ENCODE peak calls at places on chromosomes 11 and 22, in seven cellular contexts. S is GM06990, H is heart right ventricle, Z is upper lobe of left lung, E is psoas muscle, G is epithelial cell of esophagus, L is pancreas. K is an unnamed sample.

GRCh38 chr11:128911239-128911638 is 20.1 kb downstream of the KCNJ5 start:
- DNase-seq in S (no peak), H (no peak), Z (no peak), E (no peak), G (no peak), L (no peak), K (no peak)

GRCh38 chr22:48104786-48105185 is 1342.3 kb downstream of the TBC1D22A start:
- DNase-seq in S (no peak), H (no peak), Z (no peak), E (no peak), G (no peak), L (no peak), K (no peak)

GRCh38 chr11:64924910-64925284 is 408 bp downstream of the PPP2R5B start:
- DNase-seq in S (no peak), H (no peak), Z (no peak), E (peak), G (peak), L (no peak), K (no peak)

GRCh38 chr11:103601230-103601846 is 435.1 kb upstream of the DDI1 start:
- DNase-seq in S (no peak), H (no peak), Z (peak), E (no peak), G (peak), L (no peak), K (no peak)

GRCh38 chr11:46120711-46121327 is 435 bp downstream of the PHF21A start:
- DNase-seq in S (peak), H (peak), Z (peak), E (peak), G (peak), L (no peak), K (peak)

GRCh38 chr11:5703741-5704536 is 14.3 kb downstream of the TRIM22 start:
- DNase-seq in S (no peak), H (no peak), Z (no peak), E (no peak), G (no peak), L (no peak), K (no peak)

GRCh38 chr11:59560702-59561469 is 49.5 kb downstream of the OR4D9 start:
- DNase-seq in S (peak), H (peak), Z (peak), E (peak), G (peak), L (peak), K (peak)

GRCh38 chr22:49464024-49464423 is 363.6 kb downstream of the BRD1 start:
- DNase-seq in S (no peak), H (no peak), Z (no peak), E (no peak), G (no peak), L (no peak), K (no peak)

GRCh38 chr11:3795131-3796092 is 1.9 kb downstream of the NUP98 start:
- DNase-seq in S (no peak), H (no peak), Z (no peak), E (no peak), G (no peak), L (no peak), K (no peak)

GRCh38 chr11:129313588-129314288 is 61.9 kb upstream of the BARX2 start:
- DNase-seq in S (no peak), H (no peak), Z (no peak), E (no peak), G (no peak), L (no peak), K (no peak)

GRCh38 chr22:37844904-37845334 is 785 bp upstream of the ANKRD54 start:
- DNase-seq in S (no peak), H (no peak), Z (no peak), E (no peak), G (peak), L (no peak), K (no peak)

GRCh38 chr11:1227551-1228182 is 4.8 kb downstream of the MUC5B start:
- DNase-seq in S (no peak), H (peak), Z (no peak), E (peak), G (no peak), L (peak), K (no peak)

GRCh38 chr22:17920145-17920605 is 104.2 kb downstream of the MICAL3 start:
- DNase-seq in S (no peak), H (peak), Z (no peak), E (no peak), G (peak), L (no peak), K (no peak)

GRCh38 chr11:125289419-125290088 is 125.0 kb downstream of the PKNOX2 start:
- DNase-seq in S (no peak), H (no peak), Z (no peak), E (no peak), G (peak), L (no peak), K (no peak)

GRCh38 chr11:129645943-129646342 is 169.7 kb upstream of the TMEM45B start:
- DNase-seq in S (no peak), H (no peak), Z (no peak), E (no peak), G (no peak), L (no peak), K (no peak)

GRCh38 chr22:46415816-46416536 is 80.5 kb downstream of the TRMU start:
- DNase-seq in S (no peak), H (no peak), Z (no peak), E (no peak), G (no peak), L (no peak), K (no peak)

GRCh38 chr11:28077524-28077923 is 30.4 kb downstream of the KIF18A start:
- DNase-seq in S (no peak), H (no peak), Z (no peak), E (no peak), G (no peak), L (no peak), K (no peak)

GRCh38 chr22:20569059-20570058 is 61.9 kb downstream of the MED15 start:
- DNase-seq in S (peak), H (peak), Z (peak), E (peak), G (peak), L (no peak), K (no peak)

GRCh38 chr22:50437511-50438304 is 37.1 kb downstream of the SBF1 start:
- DNase-seq in S (peak), H (no peak), Z (no peak), E (no peak), G (no peak), L (no peak), K (no peak)

GRCh38 chr11:2725367-2726300 is 25.8 kb upstream of the KCNQ1OT1 start:
- DNase-seq in S (no peak), H (peak), Z (no peak), E (peak), G (no peak), L (no peak), K (no peak)
- H3K4me3 ChIP-seq in S (no peak), H (no peak), Z (no peak), E (no peak), G (no peak), L (no peak), K (no peak)

DNA sequence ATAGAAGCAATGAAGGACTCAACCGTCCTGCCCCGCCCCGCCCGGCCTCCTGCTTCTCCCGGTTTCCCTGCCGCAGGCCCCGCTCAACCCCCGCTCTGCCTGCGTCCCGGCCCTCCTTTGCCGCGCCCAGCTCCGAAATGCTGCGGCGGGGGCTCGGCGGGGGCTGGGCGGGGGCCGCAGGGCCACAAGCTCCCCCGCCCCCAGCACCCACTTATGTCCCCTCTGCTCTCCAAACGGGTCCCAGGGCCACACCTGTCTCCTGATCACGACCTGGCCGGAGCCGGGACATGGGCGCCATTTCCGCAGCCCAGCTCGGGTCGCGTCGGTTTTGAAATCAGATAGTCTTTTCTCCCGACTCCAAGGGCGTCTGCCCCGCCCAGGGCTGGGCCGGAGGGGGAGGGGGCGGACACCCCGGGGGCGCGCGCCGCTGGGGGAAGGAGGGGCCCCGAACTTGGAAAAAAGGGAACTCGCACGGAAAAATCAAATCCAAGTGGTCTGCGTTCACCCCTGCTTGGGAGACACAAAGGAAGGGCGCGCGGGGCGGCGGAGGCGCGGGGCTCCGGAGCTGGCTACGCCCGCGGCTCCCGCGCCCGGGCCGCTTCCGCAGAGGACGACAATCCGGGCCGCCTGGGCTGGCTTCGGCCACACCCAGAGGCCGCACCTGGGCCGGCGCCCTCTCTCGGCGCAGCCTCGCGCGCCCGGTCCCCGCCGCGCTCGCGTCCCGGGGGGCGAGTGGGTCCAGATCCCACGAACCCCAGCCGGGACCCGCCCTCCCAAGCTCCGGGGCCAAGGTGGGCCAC is 70.5 kb upstream of the EP300 start:
- DNase-seq in S (peak), H (peak), Z (peak), E (peak), G (peak), L (peak), K (no peak)
- TF ChIP-seq CTCF in S (no peak), H (no peak), Z (no peak), E (peak), G (no peak), L (no peak), K (peak)

GRCh38 chr22:31747441-31747840 is 2.5 kb downstream of the PRR14L start:
- DNase-seq in S (no peak), H (no peak), Z (no peak), E (no peak), G (no peak), L (no peak), K (no peak)

GRCh38 chr22:31749636-31750364 is at the start of gene PRR14L:
- DNase-seq in S (peak), H (peak), Z (peak), E (peak), G (peak), L (peak), K (peak)

GRCh38 chr22:31750365-31751284 is 693 bp upstream of the PRR14L start:
- DNase-seq in S (no peak), H (no peak), Z (no peak), E (no peak), G (no peak), L (no peak), K (no peak)

GRCh38 chr22:31752096-31752847 is 1.5 kb upstream of the DEPDC5 start:
- DNase-seq in S (no peak), H (no peak), Z (no peak), E (no peak), G (no peak), L (no peak), K (no peak)

DNA sequence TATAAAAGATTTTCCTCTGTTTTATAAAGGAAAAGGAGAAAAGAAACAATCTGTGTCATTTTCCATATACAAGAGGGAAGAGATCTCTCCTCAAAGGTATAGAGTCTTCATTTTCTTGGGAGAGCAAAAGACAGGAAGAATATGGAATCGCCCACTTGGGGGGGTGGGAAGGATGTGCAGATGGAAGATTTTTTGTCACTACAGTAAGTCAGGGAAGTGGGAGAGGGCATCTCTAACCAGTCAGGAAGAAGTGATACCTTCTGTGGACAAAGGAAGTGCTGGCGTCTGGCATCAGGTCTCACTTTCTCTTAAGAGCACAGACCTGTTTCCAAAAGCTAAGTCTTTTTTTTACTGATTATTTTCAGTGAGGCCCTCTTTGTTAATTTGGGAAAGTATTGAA is 1.4 kb downstream of the PRR14L start:
- DNase-seq in S (peak), H (no peak), Z (no peak), E (no peak), G (peak), L (no peak), K (no peak)
- H3K4me3 ChIP-seq in S (peak), H (peak), Z (no peak), E (peak), G (peak), L (no peak), K (peak)

GRCh38 chr22:26354707-26355106 is 74.4 kb upstream of the ASPHD2 start:
- DNase-seq in S (no peak), H (no peak), Z (no peak), E (no peak), G (no peak), L (no peak), K (no peak)
- TF ChIP-seq CTCF in S (no peak), H (no peak), Z (no peak), E (no peak), G (no peak), L (no peak), K (no peak)

DNA sequence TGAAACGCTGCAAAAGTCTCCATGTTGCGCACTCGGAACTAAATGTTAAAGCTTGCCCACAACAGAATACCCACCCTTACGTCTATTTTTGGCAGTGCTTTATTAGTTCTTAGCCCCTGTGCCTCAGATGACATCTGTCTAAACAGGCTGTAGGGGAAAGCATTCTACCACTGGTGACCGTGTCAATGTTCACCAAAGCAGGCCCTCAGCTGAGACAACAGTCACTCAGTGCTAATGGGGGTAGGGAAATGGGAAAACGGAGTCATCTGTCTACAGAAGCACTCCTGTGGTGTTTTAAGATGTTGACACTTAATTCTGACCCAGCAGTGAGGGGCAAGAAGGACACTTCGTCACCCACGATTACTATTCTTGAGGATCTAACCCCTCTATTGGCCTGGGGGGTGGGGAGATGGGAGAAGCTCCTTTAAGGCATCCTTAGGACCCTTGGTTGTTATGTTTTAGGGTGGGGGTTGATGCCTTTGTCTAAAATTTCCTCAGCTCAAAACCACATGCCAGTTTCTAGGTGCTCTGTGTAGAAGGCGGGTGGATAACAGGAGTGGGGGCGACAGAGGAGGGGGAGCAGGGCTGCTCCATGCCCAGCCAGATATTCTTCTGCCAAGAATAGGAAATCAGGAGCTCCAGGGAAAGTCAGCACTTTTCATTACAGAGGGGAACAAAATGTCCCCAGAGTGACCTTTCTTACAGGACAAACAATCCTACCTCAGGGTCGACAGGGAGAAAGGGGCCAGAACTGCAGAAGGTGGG is 15.6 kb upstream of the MFRP start:
- DNase-seq in S (no peak), H (no peak), Z (no peak), E (no peak), G (no peak), L (peak), K (no peak)
- H3K4me3 ChIP-seq in S (no peak), H (peak), Z (no peak), E (peak), G (no peak), L (peak), K (no peak)

GRCh38 chr11:119491753-119492455 is 68.9 kb upstream of the THY1 start:
- DNase-seq in S (no peak), H (no peak), Z (no peak), E (no peak), G (peak), L (no peak), K (no peak)
- TF ChIP-seq CTCF in S (peak), H (no peak), Z (no peak), E (no peak), G (peak), L (no peak), K (peak)

GRCh38 chr11:67585911-67586310 is 2.3 kb downstream of the GSTP1 start:
- DNase-seq in S (no peak), H (no peak), Z (no peak), E (no peak), G (no peak), L (no peak), K (no peak)

GRCh38 chr11:67583319-67584204 is at the start of gene GSTP1:
- DNase-seq in S (peak), H (peak), Z (peak), E (peak), G (peak), L (peak), K (peak)

GRCh38 chr11:67584205-67584880 is 731 bp downstream of the GSTP1 start:
- DNase-seq in S (peak), H (peak), Z (peak), E (peak), G (peak), L (peak), K (no peak)

GRCh38 chr11:67584881-67585873 is 1.6 kb downstream of the GSTP1 start:
- DNase-seq in S (no peak), H (no peak), Z (no peak), E (no peak), G (no peak), L (no peak), K (no peak)

GRCh38 chr11:67586568-67587250 is 3.1 kb downstream of the GSTP1 start:
- DNase-seq in S (no peak), H (no peak), Z (no peak), E (no peak), G (no peak), L (no peak), K (no peak)
- H3K4me3 ChIP-seq in S (no peak), H (no peak), Z (no peak), E (no peak), G (no peak), L (no peak), K (no peak)